ENCODE peak calls at places on chromosome 21, in six cellular contexts. Q, W, C, H, R and E are unnamed samples.
A peak's percentile ranks its signal among the peaks of the same experiment; 100 is the strongest.

GRCh38 chr21:35195232-35195631 is 146.1 kb upstream of the RUNX1 start:
- DNase-seq in Q (no peak), C (peak; percentile 52), W (no peak), R (no peak), H (no peak), E (no peak)

GRCh38 chr21:30408782-30409494 is 13.1 kb downstream of the KRTAP13-1 start:
- DNase-seq in C (peak; percentile 47), W (no peak), R (no peak), H (no peak), Q (no peak), E (no peak)

GRCh38 chr21:35428489-35428888 is 379.4 kb upstream of the RUNX1 start:
- DNase-seq in C (peak; percentile 39), W (peak; percentile 64), H (no peak), R (no peak), Q (no peak), E (no peak)

GRCh38 chr21:39451332-39452206 is at the start of gene SH3BGR:
- DNase-seq in C (no peak), H (no peak), R (peak; percentile 16), Q (no peak), W (peak; percentile 70), E (no peak)

GRCh38 chr21:37620401-37620800 is 253.8 kb downstream of the DYRK1A start:
- DNase-seq in H (no peak), W (no peak), Q (no peak), C (no peak), R (no peak), E (no peak)

GRCh38 chr21:33801424-33802405 is 113.9 kb downstream of the ATP5PO start:
- DNase-seq in C (peak; percentile 55), R (no peak), W (no peak), Q (peak; percentile 88), H (no peak), E (no peak)

GRCh38 chr21:36551731-36552457 is 72.0 kb upstream of the CLDN14 start:
- DNase-seq in C (no peak), W (no peak), Q (peak; percentile 11), H (no peak), R (peak; percentile 31), E (no peak)

GRCh38 chr21:8991088-8991907 is 1530.1 kb upstream of the TPTE start:
- DNase-seq in Q (no peak), H (no peak), C (no peak), W (peak; percentile 60), R (no peak), E (no peak)

GRCh38 chr21:39670741-39671140 is 58.0 kb downstream of the B3GALT5 start:
- DNase-seq in R (no peak), H (no peak), Q (no peak), W (no peak), C (no peak), E (no peak)

GRCh38 chr21:34223376-34223775 is 140.4 kb upstream of the KCNE2 start:
- DNase-seq in R (no peak), W (no peak), H (no peak), Q (no peak), C (no peak), E (no peak)

GRCh38 chr21:39040494-39041110 is 142.6 kb downstream of the PSMG1 start:
- DNase-seq in H (no peak), W (peak; percentile 30), C (no peak), Q (no peak), R (no peak), E (no peak)

GRCh38 chr21:31370893-31371652 is 27.0 kb upstream of the TIAM1 start:
- DNase-seq in Q (peak; percentile 60), W (no peak), H (no peak), C (no peak), R (no peak), E (no peak)

GRCh38 chr21:33022828-33023573 is 2.7 kb upstream of the OLIG2 start:
- DNase-seq in R (no peak), C (no peak), H (peak; percentile 31), Q (no peak), W (no peak), E (peak; percentile 38)

DNA sequence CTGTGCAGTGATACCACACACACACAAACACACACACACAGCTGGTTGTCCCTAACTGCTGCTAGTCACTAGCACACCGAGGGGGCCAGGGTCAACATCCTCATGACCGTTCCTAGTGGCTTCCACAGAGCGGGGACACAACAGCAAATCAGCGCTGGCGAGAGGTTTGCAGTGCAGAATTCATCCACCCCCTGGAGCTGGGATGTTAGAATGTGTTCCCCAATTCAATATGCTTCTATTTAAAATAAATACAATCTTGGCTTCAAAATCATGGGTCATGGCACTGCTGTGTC is 16.2 kb upstream of the C2CD2 start:
- DNase-seq in R (no peak), C (no peak), Q (no peak), W (no peak), H (peak; percentile 17), E (no peak)
- TF ChIP-seq CTCF in R (no peak), C (no peak), Q (no peak), W (no peak), H (no peak), E (no peak)

DNA sequence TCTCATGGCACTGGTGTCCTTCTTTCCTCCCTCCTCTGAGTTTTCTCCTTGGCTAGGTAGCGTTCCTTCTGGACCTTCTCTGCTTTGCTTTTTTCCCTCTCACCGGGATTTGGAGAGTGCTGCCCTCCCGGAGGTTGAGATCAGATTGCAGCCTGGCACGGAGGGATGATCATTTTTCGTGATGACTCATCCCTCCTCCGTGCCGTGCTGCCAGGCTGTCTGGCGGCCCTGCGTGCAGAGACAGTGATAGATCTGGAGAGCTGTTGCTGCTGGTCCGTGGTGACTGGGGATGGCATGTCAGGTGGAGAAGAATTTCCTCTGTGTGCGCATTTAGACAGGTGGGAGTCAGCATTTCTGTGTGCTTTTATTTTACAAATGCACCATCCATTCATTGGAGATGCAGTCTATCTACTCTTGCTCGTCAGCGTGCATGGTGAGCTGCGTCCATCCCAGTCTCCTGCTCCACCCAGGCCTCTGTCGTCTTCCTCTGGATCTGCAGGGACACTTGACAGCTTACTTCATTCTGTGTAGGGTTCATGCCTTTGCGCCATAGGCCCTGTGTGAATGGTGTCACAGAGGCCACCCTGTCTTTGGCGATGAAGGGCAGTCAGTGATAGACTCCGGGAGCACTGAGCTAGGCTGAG is 104.4 kb downstream of the PCBP3 start:
- DNase-seq in H (no peak), R (no peak), Q (peak; percentile 89), C (no peak), W (no peak), E (no peak)
- TF ChIP-seq CTCF in H (no peak), R (no peak), Q (no peak), C (no peak), W (no peak), E (no peak)

DNA sequence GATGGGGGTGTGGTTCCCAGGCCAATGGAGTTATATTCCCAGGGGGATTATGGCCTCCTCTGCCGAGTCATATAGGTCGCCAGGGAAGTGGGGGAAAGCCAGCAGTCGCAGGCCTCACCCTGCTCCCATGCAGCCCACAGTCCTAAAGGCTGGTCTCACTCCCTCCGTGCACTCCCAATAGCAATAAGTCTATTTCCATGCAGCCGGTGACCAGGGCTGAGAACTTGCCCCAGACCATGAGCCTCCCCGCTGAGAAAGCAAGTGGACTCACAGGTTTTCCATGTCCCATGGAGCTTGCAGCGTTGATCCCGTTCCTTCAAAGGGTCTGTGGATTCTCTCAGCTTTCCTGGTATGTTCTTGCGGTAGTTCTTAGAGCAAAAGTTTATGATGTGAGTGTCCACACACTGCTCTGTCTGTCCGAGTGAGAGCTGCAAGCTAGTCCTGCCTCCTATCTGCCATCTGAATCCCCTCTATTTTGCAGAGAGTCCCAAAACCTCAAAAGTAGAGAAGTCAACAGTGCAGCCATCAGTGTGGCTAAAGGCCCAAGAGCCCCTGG is 81.7 kb upstream of the TMPRSS2 start:
- DNase-seq in C (no peak), R (no peak), H (no peak), W (no peak), Q (no peak), E (no peak)
- TF ChIP-seq CTCF in C (no peak), R (no peak), H (no peak), W (no peak), Q (no peak), E (no peak)

GRCh38 chr21:44436958-44437357 is 18.4 kb upstream of the LRRC3 start:
- DNase-seq in H (no peak), R (no peak), C (no peak), Q (peak; percentile 81), W (peak; percentile 41), E (no peak)

GRCh38 chr21:44434568-44434925 is 20.8 kb upstream of the LRRC3 start:
- DNase-seq in R (no peak), W (peak; percentile 48), C (no peak), H (no peak), Q (no peak), E (no peak)

GRCh38 chr21:44434936-44435635 is 20.2 kb upstream of the LRRC3 start:
- DNase-seq in W (peak; percentile 55), R (no peak), Q (peak; percentile 83), C (no peak), H (no peak), E (no peak)

GRCh38 chr21:44437371-44437695 is 18.0 kb upstream of the LRRC3 start:
- DNase-seq in H (no peak), Q (no peak), C (no peak), W (peak; percentile 51), R (no peak), E (no peak)

GRCh38 chr21:44436111-44436611 is 19.1 kb upstream of the LRRC3 start:
- DNase-seq in W (peak; percentile 56), H (no peak), Q (peak; percentile 81), R (no peak), C (no peak), E (no peak)
- TF ChIP-seq CTCF in W (no peak), H (no peak), Q (no peak), R (no peak), C (no peak), E (no peak)

DNA sequence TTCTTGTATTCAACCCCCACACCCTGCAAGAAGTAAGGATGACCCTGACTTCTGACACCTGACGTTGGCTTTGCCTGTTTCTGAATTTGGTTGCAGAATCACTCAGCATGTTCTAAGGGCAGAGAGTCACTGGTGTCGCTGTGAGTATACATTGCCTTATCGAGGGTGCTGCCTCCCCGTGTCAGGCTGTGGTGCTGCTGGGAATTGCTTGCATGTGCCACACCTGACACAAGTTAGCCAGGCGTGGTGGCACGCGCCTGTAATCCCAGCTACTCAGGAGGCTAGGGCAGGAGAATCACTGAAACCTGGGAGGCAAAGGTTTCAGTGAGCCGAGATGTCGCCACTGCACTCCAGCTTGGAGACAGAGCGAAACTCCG is 45.9 kb downstream of the WDR4 start:
- DNase-seq in W (no peak), C (no peak), R (no peak), H (peak; percentile 68), Q (no peak), E (peak; percentile 70)
- TF ChIP-seq CTCF in W (no peak), C (peak; percentile 30), R (peak; percentile 17), H (peak; percentile 28), Q (peak; percentile 29), E (peak; percentile 23)

GRCh38 chr21:23160914-23161313 is 2162.7 kb downstream of the NCAM2 start:
- DNase-seq in R (no peak), Q (no peak), C (no peak), H (no peak), W (no peak), E (no peak)
- TF ChIP-seq CTCF in R (no peak), Q (no peak), C (no peak), H (no peak), W (no peak), E (no peak)